ENCODE peak calls at places on chromosomes 3 and 15, in five cellular contexts. K, Q, D, O and S are unnamed samples.

GRCh38 chr3:141348848-141349247 is 19.5 kb upstream of the ZBTB38 start:
- DNase-seq in D (no peak), K (no peak), O (no peak), Q (no peak), S (no peak)

GRCh38 chr3:152718810-152719209 is 116.1 kb upstream of the P2RY1 start:
- DNase-seq in D (no peak), Q (no peak), K (no peak), O (no peak), S (no peak)

GRCh38 chr3:14461748-14462324 is 59.4 kb downstream of the SLC6A6 start:
- DNase-seq in K (no peak), O (peak), D (no peak), Q (peak), S (peak)

GRCh38 chr15:86772369-86773059 is 692.8 kb downstream of the AGBL1 start:
- DNase-seq in D (no peak), K (no peak), Q (no peak), O (no peak), S (no peak)

GRCh38 chr3:137172703-137173102 is 214.9 kb downstream of the IL20RB start:
- DNase-seq in O (no peak), D (no peak), Q (no peak), K (no peak), S (no peak)

GRCh38 chr3:19293295-19293694 is 145.0 kb downstream of the KCNH8 start:
- DNase-seq in Q (no peak), K (no peak), D (no peak), O (no peak), S (peak)

GRCh38 chr3:138941259-138941885 is 5.6 kb downstream of the FOXL2 start:
- DNase-seq in Q (peak), K (peak), O (peak), D (peak), S (peak)

GRCh38 chr3:62659660-62660059 is 215.6 kb downstream of the CADPS start:
- DNase-seq in O (no peak), Q (no peak), D (no peak), K (no peak), S (peak)

GRCh38 chr3:52240059-52240885 is 1.3 kb upstream of the TWF2 start:
- DNase-seq in K (no peak), Q (peak), D (no peak), O (peak), S (peak)

GRCh38 chr3:52406791-52407510 is 38.0 kb downstream of the SEMA3G start:
- DNase-seq in Q (no peak), K (no peak), O (no peak), D (no peak), S (no peak)

GRCh38 chr3:52479876-52480575 is 15.1 kb upstream of the STAB1 start:
- DNase-seq in Q (no peak), O (peak), K (no peak), D (no peak), S (no peak)

GRCh38 chr3:128629936-128630335 is 20.7 kb downstream of the RPN1 start:
- DNase-seq in Q (no peak), K (no peak), D (no peak), O (no peak), S (no peak)

GRCh38 chr15:82306791-82307713 is 42.2 kb downstream of the GOLGA6L10 start:
- DNase-seq in O (peak), K (no peak), Q (no peak), D (peak), S (peak)

GRCh38 chr15:26772588-26773484 is at the start of gene GABRB3:
- DNase-seq in K (peak), Q (no peak), O (peak), D (peak), S (peak)

GRCh38 chr3:47495111-47495510 is 18.4 kb downstream of the ELP6 start:
- DNase-seq in D (no peak), K (no peak), O (no peak), Q (no peak), S (no peak)
- H3K23ac ChIP-seq in D (no peak), K (no peak), O (no peak), Q (no peak), S (no peak)

GRCh38 chr3:190491533-190492054 is 22.3 kb upstream of the IL1RAP start:
- DNase-seq in D (no peak), Q (no peak), K (no peak), O (no peak), S (no peak)
- H3K23ac ChIP-seq in D (no peak), Q (no peak), K (no peak), O (no peak), S (no peak)

GRCh38 chr15:57706405-57707209 is at the start of gene POLR2M:
- DNase-seq in O (peak), K (peak), D (peak), Q (peak), S (peak)
- H3K23ac ChIP-seq in O (no peak), K (peak), D (no peak), Q (peak), S (peak)

DNA sequence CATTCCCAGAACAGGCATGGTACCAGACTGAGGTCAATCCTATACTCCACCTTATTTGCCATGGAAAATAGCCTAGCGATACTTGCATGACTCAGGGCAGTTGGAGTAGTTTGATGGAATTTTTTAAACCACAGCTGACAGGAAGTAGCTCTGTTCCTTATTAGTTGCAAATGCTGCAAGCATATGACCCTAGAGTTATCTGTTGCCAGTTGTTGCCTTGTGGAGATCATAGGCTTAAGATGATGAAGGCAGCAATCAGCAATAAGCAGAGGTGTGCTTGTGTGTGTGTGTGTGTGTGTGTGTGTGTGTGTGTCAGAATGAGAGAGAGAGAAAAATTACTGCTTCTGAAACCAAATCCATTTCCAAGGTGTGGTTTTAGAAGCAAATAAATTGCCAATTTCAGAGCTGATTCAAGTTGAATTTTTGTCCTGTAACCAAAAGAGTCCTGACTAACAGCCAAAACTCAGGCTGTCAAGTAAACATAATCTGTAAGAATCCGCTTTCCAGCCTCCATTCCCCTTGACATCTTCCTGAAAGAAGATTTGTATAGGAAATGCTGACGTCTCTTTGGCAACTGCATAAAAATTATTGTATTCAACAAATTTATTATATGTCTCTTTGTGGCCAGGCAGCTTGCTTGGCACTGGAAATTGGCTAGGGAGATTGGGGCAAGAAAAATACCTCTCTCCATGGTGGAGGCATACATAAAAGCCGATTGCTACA is 141.2 kb downstream of the SERPINI1 start:
- DNase-seq in O (no peak), Q (peak), D (no peak), K (no peak), S (peak)
- H3K23ac ChIP-seq in O (no peak), Q (no peak), D (no peak), K (no peak), S (no peak)

GRCh38 chr3:34140606-34141005 is 342.2 kb downstream of the PDCD6IP start:
- DNase-seq in Q (no peak), O (no peak), D (no peak), K (no peak), S (no peak)
- H3K23ac ChIP-seq in Q (no peak), O (no peak), D (no peak), K (no peak), S (no peak)

GRCh38 chr15:79769933-79770332 is 126.9 kb downstream of the MTHFS start:
- DNase-seq in O (no peak), D (no peak), K (no peak), Q (no peak), S (no peak)
- H3K23ac ChIP-seq in O (no peak), D (no peak), K (no peak), Q (no peak), S (no peak)